ENCODE peak calls at places on chromosomes 4 and X, in eight cellular contexts. W is breast epithelium; T is CD4-positive, alpha-beta T cell; R is HCT116; K is brain microvascular endothelial cell; U is tibial artery; B is body of pancreas; V is pancreas. X is an unnamed sample.

GRCh38 chr4:42655921-42656735 is 777 bp downstream of the ATP8A1 start:
- DNase-seq in W (peak), T (peak), R (no peak), K (no peak), U (peak), B (peak), V (peak), X (no peak)

GRCh38 chr4:141036786-141037185 is 96.5 kb downstream of the RNF150 start:
- DNase-seq in W (no peak), T (no peak), R (no peak), K (no peak), U (no peak), B (no peak), V (no peak), X (no peak)

GRCh38 chr4:1285790-1286553 is 3.7 kb upstream of the MAEA start:
- DNase-seq in W (no peak), T (no peak), R (no peak), K (no peak), U (no peak), B (peak), V (no peak), X (no peak)

GRCh38 chr4:128565565-128566186 is 243.8 kb upstream of the JADE1 start:
- DNase-seq in W (no peak), T (no peak), R (peak), K (no peak), U (no peak), B (peak), V (peak), X (peak)

GRCh38 chr4:24924309-24924781 is 11.5 kb upstream of the CCDC149 start:
- DNase-seq in W (no peak), T (no peak), R (no peak), K (peak), U (no peak), B (peak), V (no peak), X (no peak)

GRCh38 chr4:84920591-84920990 is 45.9 kb downstream of the WDFY3 start:
- DNase-seq in W (no peak), T (no peak), R (no peak), K (peak), U (peak), B (no peak), V (no peak), X (peak)

GRCh38 chrX:45592067-45592466 is 391.4 kb upstream of the DIPK2B start:
- DNase-seq in W (no peak), T (no peak), R (no peak), K (no peak), U (no peak), B (no peak), V (no peak), X (no peak)

GRCh38 chr4:177214935-177215334 is 94.7 kb upstream of the NEIL3 start:
- DNase-seq in W (no peak), T (no peak), R (no peak), K (peak), U (no peak), B (no peak), V (no peak), X (no peak)

GRCh38 chr4:105145059-105145912 is 1.4 kb upstream of the TET2 start:
- DNase-seq in W (no peak), T (no peak), R (no peak), K (no peak), U (no peak), B (no peak), V (no peak), X (peak)

GRCh38 chr4:174882317-174882992 is 35.7 kb upstream of the ADAM29 start:
- DNase-seq in W (no peak), T (no peak), R (no peak), K (no peak), U (no peak), B (no peak), V (no peak), X (no peak)

GRCh38 chr4:78601013-78601412 is 49.4 kb downstream of the ANXA3 start:
- DNase-seq in W (no peak), T (no peak), R (no peak), K (no peak), U (no peak), B (peak), V (no peak), X (no peak)

GRCh38 chr4:82463221-82463620 is 32.8 kb downstream of the ENOPH1 start:
- DNase-seq in W (no peak), T (no peak), R (no peak), K (no peak), U (no peak), B (no peak), V (no peak), X (no peak)

GRCh38 chr4:177740563-177740962 is 298.3 kb upstream of the AGA start:
- DNase-seq in W (no peak), T (no peak), R (no peak), K (no peak), U (no peak), B (no peak), V (no peak), X (peak)

GRCh38 chrX:119574394-119575266 is at the start of gene UBE2A:
- DNase-seq in W (peak), T (peak), R (peak), K (peak), U (peak), B (peak), V (peak), X (peak)

GRCh38 chrX:123830309-123830708 is 29.5 kb upstream of the XIAP start:
- DNase-seq in W (no peak), T (no peak), R (no peak), K (no peak), U (peak), B (peak), V (no peak), X (peak)

GRCh38 chr4:105520819-105521790 is 31.3 kb upstream of the ARHGEF38 start:
- DNase-seq in W (no peak), T (no peak), R (peak), K (peak), U (no peak), B (peak), V (peak), X (peak)

GRCh38 chr4:55635760-55636621 is at the start of gene NMU:
- DNase-seq in W (no peak), T (no peak), R (peak), K (no peak), U (peak), B (peak), V (peak), X (peak)

GRCh38 chr4:100450449-100450848 is 67.4 kb downstream of the EMCN start:
- DNase-seq in W (no peak), T (no peak), R (no peak), K (no peak), U (no peak), B (no peak), V (no peak), X (peak)

GRCh38 chr4:166202991-166203390 is 330.0 kb downstream of the TLL1 start:
- DNase-seq in W (no peak), T (no peak), R (no peak), K (no peak), U (no peak), B (no peak), V (no peak), X (no peak)

GRCh38 chrX:151505796-151506195 is 57.7 kb upstream of the PASD1 start:
- DNase-seq in W (no peak), T (no peak), R (peak), K (no peak), U (no peak), B (no peak), V (no peak), X (peak)

GRCh38 chr4:90798948-90799347 is 671.8 kb downstream of the CCSER1 start:
- DNase-seq in W (no peak), T (no peak), R (no peak), K (no peak), U (no peak), B (no peak), V (no peak), X (no peak)

GRCh38 chr4:173878701-173879100 is 348.7 kb upstream of the HAND2 start:
- DNase-seq in W (no peak), T (no peak), R (no peak), K (no peak), U (no peak), B (peak), V (no peak), X (no peak)
- H3K27ac ChIP-seq in W (no peak), T (no peak), R (no peak), K (no peak), U (no peak), B (peak), V (no peak), X (no peak)

GRCh38 chr4:34721835-34722234 is 1522.5 kb downstream of the ARAP2 start:
- DNase-seq in W (no peak), T (no peak), R (no peak), K (no peak), U (no peak), B (no peak), V (no peak), X (no peak)

GRCh38 chr4:34723606-34724005 is 1520.7 kb downstream of the ARAP2 start:
- DNase-seq in W (no peak), T (no peak), R (no peak), K (no peak), U (no peak), B (no peak), V (no peak), X (no peak)

DNA sequence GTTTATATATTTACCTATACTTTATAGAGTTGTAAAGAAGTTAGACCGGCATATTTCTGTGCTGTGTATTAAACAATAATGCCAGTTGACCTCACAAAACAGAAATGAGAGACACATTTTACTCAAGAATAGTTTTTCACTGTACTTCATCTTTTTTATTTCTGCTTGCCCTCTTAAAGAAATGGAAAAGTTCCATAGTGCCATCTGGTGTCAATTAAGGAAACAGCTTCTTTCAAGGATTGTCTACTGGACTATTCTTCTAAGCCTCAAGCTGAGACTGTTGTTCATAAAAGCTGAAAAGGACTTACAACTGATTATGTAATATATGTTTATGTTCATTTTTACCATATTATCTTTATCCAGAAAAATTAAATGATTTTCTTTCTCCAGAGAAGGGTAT is 1523.8 kb downstream of the ARAP2 start:
- DNase-seq in W (no peak), T (no peak), R (peak), K (no peak), U (no peak), B (no peak), V (no peak), X (peak)
- TF ChIP-seq CTCF in W (no peak), T (no peak), R (peak), K (peak), U (no peak), B (no peak), V (no peak), X (peak)

GRCh38 chr4:52843958-52844357 is 18.2 kb upstream of the RASL11B start:
- DNase-seq in W (no peak), T (no peak), R (no peak), K (no peak), U (no peak), B (peak), V (no peak), X (no peak)
- H3K27ac ChIP-seq in W (no peak), T (no peak), R (no peak), K (no peak), U (no peak), B (no peak), V (no peak), X (no peak)

GRCh38 chr4:168076989-168077725 is 15.2 kb upstream of the ANXA10 start:
- DNase-seq in W (peak), T (no peak), R (peak), K (peak), U (no peak), B (peak), V (peak), X (peak)
- TF ChIP-seq CTCF in W (peak), T (peak), R (peak), K (peak), U (peak), B (peak), V (peak), X (peak)

DNA sequence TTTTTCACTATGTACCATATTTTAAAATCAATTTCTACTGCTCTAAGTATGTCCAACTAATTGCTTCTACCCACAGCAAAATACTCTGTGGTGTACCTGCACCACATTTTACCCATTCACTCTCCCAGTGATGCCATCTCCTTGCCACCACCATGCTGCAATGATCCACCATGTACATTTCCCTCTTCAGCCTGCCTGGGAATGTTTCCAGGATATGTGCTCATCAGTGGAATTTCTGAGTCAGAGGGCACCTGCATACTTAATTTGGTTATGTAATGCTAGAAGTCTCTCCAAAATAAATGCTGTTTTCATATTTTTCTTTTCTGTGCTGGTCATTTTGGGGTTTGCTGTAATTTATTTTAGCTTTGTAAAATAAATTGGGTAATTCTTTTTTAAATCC is 33.2 kb upstream of the OCIAD2 start:
- DNase-seq in W (peak), T (no peak), R (no peak), K (peak), U (no peak), B (peak), V (peak), X (peak)
- H3K27ac ChIP-seq in W (no peak), T (no peak), R (no peak), K (no peak), U (no peak), B (no peak), V (no peak), X (no peak)

DNA sequence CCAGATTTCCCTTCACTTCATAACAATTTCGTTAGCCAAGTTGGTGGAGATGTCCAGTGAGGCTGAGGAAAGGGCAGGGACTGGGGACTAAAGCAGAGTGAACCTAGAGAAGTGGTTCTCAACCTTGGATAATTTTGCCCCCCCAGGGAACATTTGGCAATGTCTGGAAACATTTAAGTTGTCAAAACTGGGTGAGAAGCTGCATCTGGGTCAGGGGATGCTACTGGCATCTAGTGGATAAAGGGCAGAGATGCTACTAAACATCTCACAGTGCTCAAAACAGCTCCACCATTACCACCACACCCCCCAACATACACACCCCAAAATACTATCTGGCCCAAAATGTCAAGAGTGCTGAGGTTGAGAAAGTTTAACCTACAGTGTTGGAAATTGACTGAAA is 32.0 kb upstream of the FGF16 start:
- DNase-seq in W (no peak), T (no peak), R (no peak), K (no peak), U (no peak), B (no peak), V (no peak), X (no peak)
- TF ChIP-seq CTCF in W (no peak), T (no peak), R (peak), K (peak), U (no peak), B (no peak), V (no peak), X (no peak)

GRCh38 chr4:39362827-39363226 is 3.3 kb downstream of the RFC1 start:
- DNase-seq in W (no peak), T (no peak), R (no peak), K (no peak), U (no peak), B (no peak), V (no peak), X (no peak)

GRCh38 chr4:39354178-39354503 is 12.0 kb downstream of the RFC1 start:
- DNase-seq in W (no peak), T (no peak), R (no peak), K (no peak), U (no peak), B (no peak), V (no peak), X (no peak)

GRCh38 chr4:39353478-39354177 is 12.5 kb downstream of the RFC1 start:
- DNase-seq in W (no peak), T (no peak), R (no peak), K (no peak), U (no peak), B (no peak), V (no peak), X (peak)

DNA sequence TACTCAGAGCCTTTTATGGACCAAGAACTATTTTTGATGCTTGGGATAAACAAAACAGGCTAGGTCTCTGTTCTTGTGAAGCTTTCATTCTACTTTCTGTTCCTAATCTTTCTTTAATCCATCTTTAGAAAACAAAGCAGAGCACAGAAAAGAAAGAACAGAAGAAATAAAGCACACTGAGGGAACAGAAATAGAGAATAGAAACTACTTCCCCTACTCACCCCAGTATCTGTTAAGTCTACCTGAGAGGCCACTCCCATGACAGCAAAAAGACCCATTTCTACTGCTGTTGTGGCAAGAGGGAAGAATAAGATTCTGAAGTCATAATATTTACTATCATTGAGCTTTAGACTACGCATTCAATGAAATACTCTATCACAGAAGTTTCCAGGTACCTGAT is 9.2 kb downstream of the RFC1 start:
- DNase-seq in W (no peak), T (no peak), R (no peak), K (no peak), U (no peak), B (no peak), V (no peak), X (no peak)
- H3K27ac ChIP-seq in W (no peak), T (no peak), R (no peak), K (no peak), U (no peak), B (peak), V (no peak), X (no peak)

X was measured in RWPE1.